ENCODE peak calls at places on chromosomes 7 and 10, in four cellular contexts. T, C, Q and L are unnamed samples.

GRCh38 chr10:67297637-67298181 is 371.9 kb downstream of the LRRTM3 start:
- DNase-seq in T (no peak), C (no peak), Q (no peak), L (no peak)

GRCh38 chr7:30474485-30474884 is 4.1 kb downstream of the NOD1 start:
- DNase-seq in T (no peak), C (no peak), Q (no peak), L (no peak)

GRCh38 chr7:4216016-4216415 is 466.1 kb upstream of the FOXK1 start:
- DNase-seq in T (no peak), C (no peak), Q (no peak), L (no peak)

GRCh38 chr10:72328829-72329204 is 25.9 kb downstream of the DNAJB12 start:
- DNase-seq in T (no peak), C (no peak), Q (no peak), L (no peak)

GRCh38 chr7:36765605-36766004 is 41.3 kb upstream of the AOAH start:
- DNase-seq in T (peak), C (peak), Q (no peak), L (no peak)

GRCh38 chr7:155944901-155945300 is 132.6 kb upstream of the SHH start:
- DNase-seq in T (no peak), C (no peak), Q (no peak), L (no peak)

GRCh38 chr10:29895436-29895835 is 163.9 kb downstream of the JCAD start:
- DNase-seq in T (peak), C (peak), Q (peak), L (peak)

GRCh38 chr7:79774150-79774549 is 320.7 kb upstream of the MAGI2 start:
- DNase-seq in T (no peak), C (no peak), Q (no peak), L (peak)

GRCh38 chr7:98165827-98166667 is 45.2 kb upstream of the BHLHA15 start:
- DNase-seq in T (peak), C (peak), Q (peak), L (peak)

GRCh38 chr10:72761498-72761897 is 69.6 kb downstream of the MCU start:
- DNase-seq in T (no peak), C (no peak), Q (no peak), L (no peak)

GRCh38 chr10:3655528-3655927 is 129.5 kb downstream of the KLF6 start:
- DNase-seq in T (no peak), C (no peak), Q (no peak), L (no peak)

GRCh38 chr7:100604976-100605911 is 3.1 kb downstream of the PCOLCE start:
- DNase-seq in T (peak), C (no peak), Q (peak), L (no peak)

GRCh38 chr7:99374121-99375064 is at the start of gene ARPC1B:
- DNase-seq in T (peak), C (peak), Q (peak), L (peak)

GRCh38 chr7:1986366-1987083 is 246.2 kb downstream of the MAD1L1 start:
- DNase-seq in T (no peak), C (no peak), Q (no peak), L (no peak)

GRCh38 chr7:33418251-33418701 is 288.9 kb downstream of the BBS9 start:
- DNase-seq in T (peak), C (peak), Q (peak), L (peak)

GRCh38 chr10:129441391-129442009 is 25.5 kb upstream of the MGMT start:
- DNase-seq in T (no peak), C (peak), Q (no peak), L (no peak)

GRCh38 chr7:47536705-47537611 is 45.0 kb downstream of the TNS3 start:
- DNase-seq in T (peak), C (peak), Q (peak), L (peak)

GRCh38 chr7:32579776-32580175 is 84.5 kb downstream of the AVL9 start:
- DNase-seq in T (no peak), C (no peak), Q (no peak), L (no peak)

GRCh38 chr7:30207376-30207775 is 72.6 kb downstream of the MTURN start:
- DNase-seq in T (no peak), C (no peak), Q (no peak), L (no peak)

GRCh38 chr7:158602905-158603772 is 15.5 kb upstream of the PTPRN2 start:
- DNase-seq in T (no peak), C (no peak), Q (no peak), L (peak)

GRCh38 chr7:159040146-159040545 is 104.5 kb downstream of the VIPR2 start:
- DNase-seq in T (no peak), C (no peak), Q (no peak), L (no peak)

GRCh38 chr10:75956624-75957023 is 525.2 kb downstream of the LRMDA start:
- DNase-seq in T (no peak), C (peak), Q (peak), L (peak)

GRCh38 chr10:60896033-60896432 is 48.0 kb downstream of the RHOBTB1 start:
- DNase-seq in T (no peak), C (no peak), Q (peak), L (peak)

GRCh38 chr7:33917661-33918060 is 12.3 kb downstream of the BMPER start:
- DNase-seq in T (no peak), C (no peak), Q (no peak), L (no peak)

DNA sequence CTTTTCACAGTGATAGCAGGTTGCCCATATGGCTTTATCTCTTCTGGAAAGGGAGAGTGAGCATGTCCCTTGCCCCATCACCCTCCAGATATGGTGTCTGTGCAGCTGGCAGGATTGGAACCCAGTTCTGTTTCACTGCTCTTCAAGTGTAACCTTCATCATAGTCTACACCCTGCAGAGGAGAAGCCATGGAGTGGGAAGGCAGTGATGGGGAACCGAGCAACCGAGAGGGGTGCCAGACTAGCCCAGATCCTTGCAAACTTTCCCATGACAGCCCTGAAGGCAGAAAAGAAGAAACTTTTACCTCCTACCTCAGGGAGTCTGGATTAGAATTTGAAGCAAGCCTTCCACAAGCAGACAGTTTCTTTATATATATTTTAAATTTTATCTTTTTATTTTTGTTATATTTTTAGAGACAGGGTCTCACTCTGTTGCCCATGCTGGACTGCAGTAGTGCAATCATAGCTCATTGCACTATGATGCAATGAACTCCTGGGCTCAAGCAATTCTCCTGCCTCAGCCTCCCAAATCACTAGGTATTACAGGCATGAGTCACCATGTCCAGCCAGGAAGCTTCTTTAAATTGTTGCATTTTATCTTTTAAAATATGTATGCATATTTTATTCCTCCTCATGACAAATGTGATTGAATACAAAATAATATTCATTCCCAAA is 133.3 kb downstream of the KCNMA1 start:
- DNase-seq in T (no peak), C (no peak), Q (peak), L (peak)
- H2BK120ac ChIP-seq in T (no peak), C (no peak), Q (peak), L (peak)

GRCh38 chr7:130393095-130393494 is 12.8 kb downstream of the CPA1 start:
- DNase-seq in T (no peak), C (no peak), Q (peak), L (peak)
- H2BK120ac ChIP-seq in T (no peak), C (no peak), Q (no peak), L (peak)

GRCh38 chr10:14123066-14123465 is 207.7 kb downstream of the FRMD4A start:
- DNase-seq in T (no peak), C (no peak), Q (no peak), L (no peak)

GRCh38 chr10:14128519-14128918 is 202.2 kb downstream of the FRMD4A start:
- DNase-seq in T (no peak), C (no peak), Q (no peak), L (no peak)

GRCh38 chr10:14126697-14127440 is 203.9 kb downstream of the FRMD4A start:
- DNase-seq in T (no peak), C (no peak), Q (peak), L (peak)

GRCh38 chr10:14125564-14125963 is 205.2 kb downstream of the FRMD4A start:
- DNase-seq in T (no peak), C (no peak), Q (no peak), L (no peak)

GRCh38 chr10:14124951-14125350 is 205.8 kb downstream of the FRMD4A start:
- DNase-seq in T (no peak), C (no peak), Q (peak), L (peak)
- H2BK120ac ChIP-seq in T (no peak), C (no peak), Q (no peak), L (peak)

GRCh38 chr10:4671451-4672145 is 154.4 kb upstream of the AKR1E2 start:
- DNase-seq in T (no peak), C (no peak), Q (peak), L (peak)
- H2BK120ac ChIP-seq in T (no peak), C (no peak), Q (peak), L (peak)